ENCODE peak calls at places on chromosomes 2 and 18, in four cellular contexts. One of them, this sample, is unnamed.

GRCh38 chr2:172792711-172793110 is 57.1 kb downstream of the RAPGEF4 start:
- DNase-seq in body of pancreas: no peak
- DNase-seq in sigmoid colon: no peak
- DNase-seq in right atrium auricular region: no peak
- DNase-seq in this sample: no peak

GRCh38 chr2:150530168-150530567 is 42.7 kb upstream of the RND3 start:
- DNase-seq in body of pancreas: no peak
- DNase-seq in sigmoid colon: no peak
- DNase-seq in right atrium auricular region: no peak
- DNase-seq in this sample: no peak

GRCh38 chr2:86352137-86352931 is 14.9 kb upstream of the REEP1 start:
- DNase-seq in body of pancreas: peak; percentile 86
- DNase-seq in sigmoid colon: no peak
- DNase-seq in right atrium auricular region: no peak
- DNase-seq in this sample: no peak

GRCh38 chr2:172586255-172586891 is 30.5 kb downstream of the PDK1 start:
- DNase-seq in body of pancreas: no peak
- DNase-seq in sigmoid colon: no peak
- DNase-seq in right atrium auricular region: no peak
- DNase-seq in this sample: no peak

GRCh38 chr2:72111061-72111460 is 36.6 kb downstream of the CYP26B1 start:
- DNase-seq in body of pancreas: no peak
- DNase-seq in sigmoid colon: peak; percentile 38
- DNase-seq in right atrium auricular region: peak; percentile 9
- DNase-seq in this sample: no peak

GRCh38 chr2:100909571-100909970 is 89.6 kb downstream of the NPAS2 start:
- DNase-seq in body of pancreas: no peak
- DNase-seq in sigmoid colon: no peak
- DNase-seq in right atrium auricular region: no peak
- DNase-seq in this sample: no peak

GRCh38 chr2:215149060-215149459 is 10.6 kb upstream of the ABCA12 start:
- DNase-seq in body of pancreas: no peak
- DNase-seq in sigmoid colon: no peak
- DNase-seq in right atrium auricular region: no peak
- DNase-seq in this sample: no peak

GRCh38 chr2:176830362-176830761 is 382.2 kb upstream of the HNRNPA3 start:
- DNase-seq in body of pancreas: no peak
- DNase-seq in sigmoid colon: no peak
- DNase-seq in right atrium auricular region: no peak
- DNase-seq in this sample: no peak

GRCh38 chr2:165820296-165820695 is 26.2 kb upstream of the GALNT3 start:
- DNase-seq in body of pancreas: no peak
- DNase-seq in sigmoid colon: no peak
- DNase-seq in right atrium auricular region: no peak
- DNase-seq in this sample: no peak

GRCh38 chr2:200479617-200480292 is 30.1 kb downstream of the KCTD18 start:
- DNase-seq in body of pancreas: no peak
- DNase-seq in sigmoid colon: peak; percentile 73
- DNase-seq in right atrium auricular region: no peak
- DNase-seq in this sample: no peak

GRCh38 chr18:38481576-38481975 is 916.0 kb upstream of the CELF4 start:
- DNase-seq in body of pancreas: no peak
- DNase-seq in sigmoid colon: no peak
- DNase-seq in right atrium auricular region: no peak
- DNase-seq in this sample: no peak

GRCh38 chr2:8118940-8119781 is 562.7 kb upstream of the ID2 start:
- DNase-seq in body of pancreas: no peak
- DNase-seq in sigmoid colon: no peak
- DNase-seq in right atrium auricular region: no peak
- DNase-seq in this sample: peak; percentile 63

GRCh38 chr2:217899231-217900009 is 103.4 kb downstream of the TNS1 start:
- DNase-seq in body of pancreas: peak; percentile 81
- DNase-seq in sigmoid colon: peak; percentile 95
- DNase-seq in right atrium auricular region: peak; percentile 91
- DNase-seq in this sample: peak; percentile 71

GRCh38 chr2:113854970-113855740 is 34.7 kb upstream of the ACTR3 start:
- DNase-seq in body of pancreas: no peak
- DNase-seq in sigmoid colon: no peak
- DNase-seq in right atrium auricular region: no peak
- DNase-seq in this sample: no peak

DNA sequence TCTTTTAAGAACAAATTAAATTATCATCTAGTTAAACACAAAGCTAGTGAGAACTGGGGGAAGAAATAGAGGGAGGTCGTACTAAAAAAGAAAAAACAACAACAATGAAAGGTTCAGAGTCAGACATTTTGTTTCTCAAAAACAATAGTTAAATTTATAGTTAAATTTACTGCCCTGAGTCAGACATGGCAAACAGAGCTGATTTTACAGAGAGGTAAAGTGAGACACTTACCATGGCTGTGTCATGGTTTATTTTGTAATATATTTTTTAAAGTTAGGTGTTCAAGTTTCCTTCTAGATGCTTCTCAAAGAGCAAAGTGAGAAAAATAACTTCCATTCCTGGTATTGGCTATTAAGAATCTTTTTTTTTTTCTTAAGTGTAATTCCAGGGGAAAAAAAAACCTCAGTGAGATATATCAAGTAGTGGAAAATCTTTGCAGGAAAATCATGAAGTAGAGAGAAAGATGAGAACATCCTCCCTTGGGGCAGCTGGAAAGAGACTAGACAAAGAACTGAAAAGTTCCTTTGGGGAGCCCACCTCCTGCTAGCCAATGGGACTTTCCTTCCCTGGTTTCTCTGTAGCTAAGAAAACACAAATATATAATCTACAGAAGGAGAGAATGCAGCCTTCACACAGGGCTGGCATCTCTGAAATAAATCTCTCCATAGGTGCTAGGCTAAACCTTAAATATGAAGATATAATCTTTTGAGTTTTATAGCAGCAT is 12.3 kb downstream of the KLF7 start:
- DNase-seq in body of pancreas: no peak
- DNase-seq in sigmoid colon: no peak
- DNase-seq in right atrium auricular region: no peak
- DNase-seq in this sample: no peak
- H3K27ac ChIP-seq in body of pancreas: no peak overlapping the region
- H3K27ac ChIP-seq in sigmoid colon: peak overlapping the region; percentile 78
- H3K27ac ChIP-seq in right atrium auricular region: peak overlapping the region; percentile 53
- H3K27ac ChIP-seq in this sample: no peak overlapping the region

GRCh38 chr2:102191501-102191900 is 4.7 kb downstream of the IL1RL2 start:
- DNase-seq in body of pancreas: no peak
- DNase-seq in sigmoid colon: no peak
- DNase-seq in right atrium auricular region: no peak
- DNase-seq in this sample: no peak

GRCh38 chr2:102197389-102198137 is 10.7 kb downstream of the IL1RL2 start:
- DNase-seq in body of pancreas: no peak
- DNase-seq in sigmoid colon: no peak
- DNase-seq in right atrium auricular region: no peak
- DNase-seq in this sample: no peak

GRCh38 chr2:102190425-102191107 is 3.7 kb downstream of the IL1RL2 start:
- DNase-seq in body of pancreas: peak; percentile 54
- DNase-seq in sigmoid colon: no peak
- DNase-seq in right atrium auricular region: no peak
- DNase-seq in this sample: peak; percentile 50

GRCh38 chr2:102194609-102195268 is 7.9 kb downstream of the IL1RL2 start:
- DNase-seq in body of pancreas: no peak
- DNase-seq in sigmoid colon: no peak
- DNase-seq in right atrium auricular region: no peak
- DNase-seq in this sample: peak; percentile 60

DNA sequence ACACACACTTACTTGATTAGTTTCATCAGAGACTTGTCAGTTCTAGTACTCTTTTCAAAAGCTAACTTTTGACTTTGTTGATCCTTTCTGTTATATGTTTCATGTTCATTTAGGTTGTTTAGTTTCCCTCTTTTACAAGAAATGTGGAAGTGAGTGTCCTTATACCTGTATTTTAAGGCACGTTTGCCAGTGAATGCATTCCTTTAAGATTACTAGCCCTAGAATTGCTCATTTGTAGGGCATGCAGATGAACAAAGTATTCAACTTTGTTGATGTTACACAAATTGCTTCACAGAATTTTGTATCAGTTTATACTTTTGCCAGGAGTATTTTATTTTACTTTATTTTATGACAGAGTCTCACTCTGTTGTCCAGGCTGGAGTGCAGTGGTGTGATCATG is 6.3 kb downstream of the IL1RL2 start:
- DNase-seq in body of pancreas: no peak
- DNase-seq in sigmoid colon: no peak
- DNase-seq in right atrium auricular region: no peak
- DNase-seq in this sample: no peak
- H3K36me3 ChIP-seq in body of pancreas: no peaks in the 10 kb centered on the region
- H3K36me3 ChIP-seq in sigmoid colon: no peaks in the 10 kb centered on the region
- H3K36me3 ChIP-seq in right atrium auricular region: no peaks in the 10 kb centered on the region
- H3K36me3 ChIP-seq in this sample: no peaks in the 10 kb centered on the region

DNA sequence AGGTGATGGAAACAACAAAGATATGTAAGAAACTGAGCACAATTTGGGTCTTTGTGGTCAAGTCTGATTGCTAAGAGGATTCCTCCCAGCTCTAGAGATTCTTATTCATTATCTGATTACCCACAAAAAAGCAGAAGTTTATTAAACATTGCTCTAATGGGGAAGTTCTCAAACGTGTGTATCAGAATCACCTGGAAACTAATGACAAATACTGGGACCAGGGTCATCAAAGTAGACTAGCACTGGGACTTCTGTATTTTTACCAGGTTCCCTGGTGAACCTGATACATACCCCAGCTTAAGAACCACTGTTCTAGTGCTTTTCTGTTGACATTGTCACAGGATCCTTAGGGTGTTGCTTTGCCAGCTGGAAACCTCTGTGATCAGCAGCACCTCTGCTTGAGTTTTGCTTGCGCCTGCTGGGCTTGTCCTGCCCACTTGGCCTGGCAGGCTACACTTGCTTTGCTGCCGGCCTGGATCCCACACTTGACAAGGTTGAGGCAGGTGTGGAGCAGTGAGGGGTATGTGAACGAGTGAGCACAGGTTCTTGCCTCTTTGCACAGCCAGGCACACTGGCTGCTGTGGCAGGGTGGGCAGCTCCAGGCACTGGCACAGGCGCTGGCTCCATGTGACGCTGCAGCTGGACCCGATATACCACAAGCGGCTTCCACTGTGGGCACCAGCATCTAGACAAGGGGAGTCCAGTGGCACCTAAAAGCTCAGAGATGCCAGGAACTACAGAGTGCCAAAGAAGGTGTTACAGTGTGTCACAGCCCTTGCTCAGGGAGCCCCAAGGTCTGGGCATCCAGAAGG is 6.2 kb upstream of the GORASP2 start:
- DNase-seq in body of pancreas: no peak
- DNase-seq in sigmoid colon: no peak
- DNase-seq in right atrium auricular region: no peak
- DNase-seq in this sample: no peak
- H3K9me3 ChIP-seq in body of pancreas: no peaks in the 10 kb centered on the region
- H3K9me3 ChIP-seq in sigmoid colon: peaks cover 7% of the 10 kb centered on the region
- H3K9me3 ChIP-seq in right atrium auricular region: peaks cover 5% of the 10 kb centered on the region
- H3K9me3 ChIP-seq in this sample: no peaks in the 10 kb centered on the region

DNA sequence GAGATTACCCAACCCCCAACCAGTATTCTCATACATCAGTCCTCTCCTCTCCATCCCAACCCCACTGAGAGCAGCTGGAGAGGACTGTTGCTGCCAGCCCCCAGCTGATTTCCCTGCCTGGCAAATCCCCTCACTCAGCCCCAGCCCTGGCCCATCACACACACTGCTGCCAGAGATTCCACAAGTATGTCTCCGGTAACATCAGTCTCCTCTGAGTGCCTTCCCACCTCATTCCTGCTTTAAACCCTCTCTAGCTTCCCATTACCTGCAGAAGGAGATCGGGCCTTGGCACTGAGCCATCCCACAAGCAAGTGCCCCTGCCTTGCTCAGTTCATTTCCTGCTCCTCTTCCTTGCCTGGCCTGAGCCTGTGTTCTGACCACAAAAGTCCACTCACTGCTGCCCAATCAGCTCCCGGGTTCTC is 50.6 kb upstream of the ZFP36L2 start:
- DNase-seq in body of pancreas: peak; percentile 64
- DNase-seq in sigmoid colon: peak; percentile 70
- DNase-seq in right atrium auricular region: no peak
- DNase-seq in this sample: no peak
- H3K27ac ChIP-seq in body of pancreas: peak overlapping the region; percentile 74
- H3K27ac ChIP-seq in sigmoid colon: peak overlapping the region; percentile 76
- H3K27ac ChIP-seq in right atrium auricular region: peak overlapping the region; percentile 38
- H3K27ac ChIP-seq in this sample: peak overlapping the region; percentile 62

GRCh38 chr2:46913471-46914381 is 1.9 kb downstream of the MCFD2 start:
- DNase-seq in body of pancreas: peak; percentile 72
- DNase-seq in sigmoid colon: peak; percentile 69
- DNase-seq in right atrium auricular region: peak; percentile 75
- DNase-seq in this sample: peak; percentile 57

GRCh38 chr2:46914578-46915230 is 902 bp downstream of the MCFD2 start:
- DNase-seq in body of pancreas: no peak
- DNase-seq in sigmoid colon: no peak
- DNase-seq in right atrium auricular region: no peak
- DNase-seq in this sample: no peak

GRCh38 chr2:46909771-46910419 is 5.7 kb downstream of the MCFD2 start:
- DNase-seq in body of pancreas: no peak
- DNase-seq in sigmoid colon: no peak
- DNase-seq in right atrium auricular region: no peak
- DNase-seq in this sample: no peak

DNA sequence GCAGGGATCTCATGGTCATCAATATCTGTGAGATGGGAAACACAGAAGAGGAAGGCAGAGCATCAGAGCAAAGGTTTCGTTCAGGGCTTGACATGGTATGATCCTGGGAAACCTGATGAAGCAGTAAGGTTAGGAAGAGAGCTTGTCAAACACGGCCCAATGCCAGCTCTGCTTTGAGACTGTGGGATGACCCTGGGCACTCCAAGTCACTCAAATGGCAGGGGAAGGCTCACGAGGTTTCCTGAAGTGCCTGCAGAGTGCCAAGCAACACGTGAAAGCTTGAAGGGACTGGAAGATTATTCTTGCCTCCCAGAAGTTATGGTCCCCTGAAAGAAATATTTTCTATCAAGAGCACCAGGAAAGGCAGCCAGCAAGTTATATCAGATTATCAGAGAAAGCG is 6.5 kb downstream of the MCFD2 start:
- DNase-seq in body of pancreas: no peak
- DNase-seq in sigmoid colon: no peak
- DNase-seq in right atrium auricular region: no peak
- DNase-seq in this sample: no peak
- H3K36me3 ChIP-seq in body of pancreas: peaks cover 24% of the 10 kb centered on the region
- H3K36me3 ChIP-seq in sigmoid colon: peaks cover 28% of the 10 kb centered on the region
- H3K36me3 ChIP-seq in right atrium auricular region: peaks cover 65% of the 10 kb centered on the region
- H3K36me3 ChIP-seq in this sample: peaks cover 40% of the 10 kb centered on the region